ENCODE peak calls at places on chromosomes 16 and 17, in five cellular contexts. J is activated CD4-positive, alpha-beta T cell treated with anti-CD3 and anti-CD28 coated beads, Interleukin-2, amount 50 U/mL, for 1 hour; Y is GM04503; X is activated CD4-positive, CD25-positive, alpha-beta regulatory T cell; Z is A172. T is an unnamed sample.

GRCh38 chr17:49522329-49522890 is 27.3 kb downstream of the NGFR start:
- DNase-seq in Z (no peak), J (no peak), Y (no peak), X (no peak), T (no peak)

GRCh38 chr16:27430923-27431484 is 29.0 kb downstream of the IL21R start:
- DNase-seq in Y (no peak), J (no peak), Z (peak), X (no peak), T (no peak)

GRCh38 chr17:3879181-3879580 is 13.7 kb downstream of the CAMKK1 start:
- DNase-seq in X (no peak), Z (peak), Y (no peak), J (no peak), T (no peak)

GRCh38 chr16:28990375-28991040 is 5.7 kb downstream of the LAT start:
- DNase-seq in Z (no peak), X (no peak), Y (no peak), J (peak), T (no peak)

GRCh38 chr17:42608692-42609181 is 437 bp downstream of the RETREG3 start:
- DNase-seq in J (peak), X (no peak), Y (no peak), Z (peak), T (no peak)

GRCh38 chr16:57422026-57422944 is 17.7 kb downstream of the CCL17 start:
- DNase-seq in J (no peak), Z (peak), X (no peak), Y (no peak), T (peak)

GRCh38 chr16:5186381-5186903 is 88.8 kb upstream of the EEF2KMT start:
- DNase-seq in X (no peak), Z (no peak), J (no peak), Y (no peak), T (no peak)

GRCh38 chr17:56601613-56602012 is 8.1 kb downstream of the NOG start:
- DNase-seq in Y (no peak), X (no peak), Z (no peak), J (no peak), T (no peak)

GRCh38 chr16:70685938-70686375 is at the start of gene MTSS2:
- DNase-seq in Z (peak), Y (no peak), J (no peak), X (no peak), T (peak)

GRCh38 chr16:2475413-2476344 is 752 bp downstream of the TBC1D24 start:
- DNase-seq in X (no peak), Z (no peak), Y (no peak), J (peak), T (peak)

GRCh38 chr16:87845807-87846619 is 23.3 kb downstream of the SLC7A5 start:
- DNase-seq in J (no peak), Y (no peak), Z (no peak), X (no peak), T (no peak)

GRCh38 chr16:71436473-71436872 is 5.4 kb downstream of the TLE7 start:
- DNase-seq in J (no peak), Y (no peak), Z (no peak), X (no peak), T (no peak)

GRCh38 chr16:74213372-74213771 is 83.2 kb upstream of the PSMD7 start:
- DNase-seq in X (no peak), Y (no peak), J (no peak), Z (no peak), T (no peak)

GRCh38 chr16:28932339-28933141 is 769 bp downstream of the CD19 start:
- DNase-seq in Y (no peak), J (no peak), Z (no peak), X (no peak), T (no peak)

GRCh38 chr16:54280751-54281150 is 5.8 kb downstream of the IRX3 start:
- DNase-seq in Y (no peak), X (no peak), Z (peak), J (no peak), T (no peak)

GRCh38 chr17:33438136-33438535 is 145.0 kb upstream of the ASIC2 start:
- DNase-seq in X (no peak), Y (no peak), J (no peak), Z (no peak), T (no peak)

GRCh38 chr17:2593846-2594656 is 597 bp downstream of the PAFAH1B1 start:
- DNase-seq in J (peak), X (peak), Y (no peak), Z (peak), T (no peak)

GRCh38 chr16:1601031-1601430 is 10.8 kb downstream of the IFT140 start:
- DNase-seq in J (no peak), X (no peak), Z (no peak), Y (no peak), T (no peak)

GRCh38 chr16:76653390-76654026 is 376.3 kb downstream of the CNTNAP4 start:
- DNase-seq in Y (no peak), J (no peak), X (no peak), Z (peak), T (peak)

GRCh38 chr16:73056383-73056782 is 8.5 kb upstream of the ZFHX3 start:
- DNase-seq in Y (no peak), Z (no peak), X (no peak), J (no peak), T (no peak)

GRCh38 chr17:66025551-66025950 is 166.4 kb downstream of the CEP112 start:
- DNase-seq in J (no peak), X (no peak), Y (no peak), Z (no peak), T (no peak)

GRCh38 chr16:85136213-85136704 is 24.0 kb upstream of the CIBAR2 start:
- DNase-seq in Z (no peak), J (no peak), Y (no peak), X (no peak), T (no peak)

GRCh38 chr17:30379303-30380105 is 777 bp downstream of the CPD start:
- DNase-seq in X (no peak), J (peak), Z (no peak), Y (no peak), T (no peak)

GRCh38 chr17:78291944-78292910 is 60.8 kb downstream of the TMEM235 start:
- DNase-seq in X (no peak), Z (no peak), Y (no peak), J (no peak), T (no peak)

GRCh38 chr16:28534542-28535373 is 4.0 kb downstream of the NUPR1 start:
- DNase-seq in Z (no peak), J (no peak), X (no peak), Y (peak), T (no peak)

GRCh38 chr17:6938637-6939036 is 57.2 kb upstream of the ALOX12 start:
- DNase-seq in Z (no peak), Y (no peak), X (no peak), J (no peak), T (no peak)